ENCODE peak calls at places on chromosomes 5 and 9, in nine cellular contexts. Z, O, H, G, B, N, R, Q and F are unnamed samples.

GRCh38 chr5:42057254-42057690 is 132.2 kb downstream of the FBXO4 start:
- DNase-seq in Z (peak; percentile 28), O (no peak), H (no peak), G (no peak), B (peak; percentile 43), N (peak; percentile 60), R (no peak), Q (peak; percentile 51), F (peak; percentile 50)

GRCh38 chr5:135826994-135827671 is 7.3 kb upstream of the SLC25A48 start:
- DNase-seq in Z (no peak), O (peak; percentile 21), H (no peak), G (no peak), B (no peak), N (no peak), R (no peak), Q (no peak), F (no peak)

GRCh38 chr5:173717959-173718358 is 101.5 kb upstream of the BOD1 start:
- DNase-seq in Z (no peak), O (no peak), H (no peak), G (no peak), B (peak; percentile 22), N (no peak), R (no peak), Q (no peak), F (no peak)

GRCh38 chr5:171984748-171985419 is 21.6 kb downstream of the FBXW11 start:
- DNase-seq in Z (no peak), O (no peak), H (no peak), G (no peak), B (peak; percentile 39), N (no peak), R (no peak), Q (no peak), F (no peak)

GRCh38 chr9:110526426-110526825 is 53.1 kb downstream of the SVEP1 start:
- DNase-seq in Z (no peak), O (no peak), H (no peak), G (no peak), B (peak; percentile 94), N (no peak), R (peak; percentile 69), Q (no peak), F (no peak)

GRCh38 chr5:172540099-172540870 is 86.0 kb upstream of the SH3PXD2B start:
- DNase-seq in Z (no peak), O (peak; percentile 37), H (peak; percentile 15), G (peak; percentile 53), B (no peak), N (no peak), R (no peak), Q (no peak), F (no peak)

GRCh38 chr5:172659570-172659908 is 18.5 kb downstream of the NEURL1B start:
- DNase-seq in Z (no peak), O (no peak), H (no peak), G (no peak), B (no peak), N (no peak), R (no peak), Q (no peak), F (no peak)

GRCh38 chr9:115191667-115192066 is 73.7 kb upstream of the TNC start:
- DNase-seq in Z (no peak), O (no peak), H (no peak), G (no peak), B (no peak), N (no peak), R (no peak), Q (no peak), F (no peak)

GRCh38 chr5:80239680-80240367 is 16.0 kb downstream of the SERINC5 start:
- DNase-seq in Z (no peak), O (no peak), H (no peak), G (no peak), B (peak; percentile 49), N (no peak), R (no peak), Q (no peak), F (no peak)

GRCh38 chr9:72292184-72292787 is 72.7 kb downstream of the ZFAND5 start:
- DNase-seq in Z (peak; percentile 30), O (no peak), H (no peak), G (no peak), B (peak; percentile 71), N (peak; percentile 22), R (peak; percentile 13), Q (no peak), F (peak; percentile 49)

GRCh38 chr9:92713528-92713927 is 43.6 kb upstream of the IPPK start:
- DNase-seq in Z (no peak), O (no peak), H (no peak), G (no peak), B (no peak), N (no peak), R (no peak), Q (no peak), F (no peak)

GRCh38 chr9:27527702-27528277 is 1.8 kb downstream of the MOB3B start:
- DNase-seq in Z (no peak), O (no peak), H (no peak), G (no peak), B (no peak), N (no peak), R (no peak), Q (no peak), F (no peak)

GRCh38 chr5:132264546-132265335 is 7.2 kb downstream of the PDLIM4 start:
- DNase-seq in Z (no peak), O (no peak), H (no peak), G (peak; percentile 68), B (no peak), N (no peak), R (no peak), Q (no peak), F (peak; percentile 22)

GRCh38 chr5:72079288-72079687 is 28.0 kb upstream of the MAP1B start:
- DNase-seq in Z (no peak), O (no peak), H (no peak), G (no peak), B (no peak), N (peak; percentile 28), R (no peak), Q (no peak), F (peak; percentile 18)
- TF ChIP-seq CTCF in Z (peak; percentile 16), O (no peak), H (no peak), G (no peak), B (no peak), N (no peak), R (peak; percentile 38), Q (no peak), F (no peak)

DNA sequence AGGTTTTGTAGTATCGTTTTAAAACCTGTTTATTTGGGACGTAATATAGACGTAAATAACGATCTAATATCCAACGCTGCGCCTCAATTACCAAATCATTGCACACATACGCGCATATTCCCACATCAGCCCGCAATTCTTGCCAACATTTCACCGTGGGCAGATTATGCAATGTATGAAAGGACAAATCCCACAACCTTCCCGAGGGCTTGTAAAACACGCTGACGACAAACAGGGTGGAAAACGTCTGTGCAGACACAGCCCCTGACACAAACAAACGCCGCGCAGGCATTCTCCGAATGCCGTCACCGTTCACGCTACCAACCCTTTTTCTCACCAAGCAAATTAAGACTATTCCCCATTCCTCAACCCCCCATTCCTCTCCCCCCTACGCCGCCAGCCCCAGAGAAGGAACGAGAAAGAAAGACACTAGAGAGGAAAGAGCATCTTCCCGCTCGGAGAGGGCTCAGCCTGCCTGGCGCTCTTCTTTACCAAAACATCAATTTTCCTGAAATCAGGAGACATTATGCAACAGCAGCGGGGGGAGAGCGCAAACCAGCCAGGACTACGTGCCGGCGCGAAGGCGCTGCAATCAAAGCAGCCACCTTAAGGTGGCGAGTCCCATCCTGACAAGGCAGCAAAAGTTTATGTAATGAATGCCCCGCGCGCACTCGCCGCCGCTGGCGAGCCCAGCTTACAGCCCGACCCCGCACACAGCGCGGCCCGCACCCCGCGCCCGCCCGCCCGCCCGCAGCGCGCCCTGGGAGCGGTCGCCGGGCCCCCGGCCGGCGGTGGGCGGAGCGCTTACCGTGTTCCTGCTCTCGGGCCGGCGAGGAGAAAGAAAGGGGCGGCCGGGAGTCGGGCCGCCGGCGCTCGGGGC is 560 bp downstream of the NFIL3 start:
- DNase-seq in Z (peak; percentile 44), O (peak; percentile 96), H (peak; percentile 85), G (peak; percentile 91), B (peak; percentile 93), N (peak; percentile 74), R (no peak), Q (no peak), F (peak; percentile 61)
- TF ChIP-seq CTCF in Z (no peak), O (peak; percentile 16), H (peak; percentile 29), G (no peak), B (peak; percentile 40), N (peak; percentile 17), R (peak; percentile 22), Q (no peak), F (peak; percentile 18)

GRCh38 chr5:89246252-89246651 is 363.3 kb upstream of the MEF2C start:
- DNase-seq in Z (no peak), O (no peak), H (no peak), G (no peak), B (peak; percentile 3), N (no peak), R (no peak), Q (no peak), F (no peak)
- TF ChIP-seq CTCF in Z (no peak), O (no peak), H (no peak), G (no peak), B (no peak), N (no peak), R (no peak), Q (no peak), F (no peak)

GRCh38 chr9:101311759-101312420 is 72.9 kb downstream of the BAAT start:
- DNase-seq in Z (peak; percentile 93), O (no peak), H (no peak), G (no peak), B (peak; percentile 88), N (peak; percentile 91), R (peak; percentile 58), Q (peak; percentile 83), F (peak; percentile 55)
- TF ChIP-seq CTCF in Z (peak; percentile 87), O (peak; percentile 54), H (peak; percentile 76), G (peak; percentile 51), B (peak; percentile 52), N (peak; percentile 59), R (peak; percentile 62), Q (peak; percentile 77), F (peak; percentile 62)